ENCODE peak calls at places on chromosomes 6 and 20, in seven cellular contexts. U is breast epithelium, N is prostate gland, D is K562, Z is spleen, S is HCT116, H is suprapubic skin. B is an unnamed sample.

GRCh38 chr6:76752841-76753240 is 680.4 kb upstream of the IMPG1 start:
- DNase-seq in U (no peak), N (no peak), D (no peak), Z (no peak), S (no peak), H (no peak), B (no peak)

GRCh38 chr6:22442826-22443225 is 126.5 kb upstream of the HDGFL1 start:
- DNase-seq in U (no peak), N (no peak), D (no peak), Z (no peak), S (no peak), H (no peak), B (no peak)

GRCh38 chr20:47922280-47922675 is 137.0 kb upstream of the SULF2 start:
- DNase-seq in U (no peak), N (no peak), D (no peak), Z (no peak), S (no peak), H (no peak), B (no peak)

GRCh38 chr6:129498950-129499870 is 210.8 kb downstream of the ARHGAP18 start:
- DNase-seq in U (no peak), N (peak), D (peak), Z (no peak), S (peak), H (no peak), B (peak)

GRCh38 chr6:14671937-14672336 is 554.4 kb downstream of the CD83 start:
- DNase-seq in U (no peak), N (no peak), D (no peak), Z (no peak), S (no peak), H (no peak), B (no peak)

GRCh38 chr6:167644404-167645132 is 182.1 kb upstream of the AFDN start:
- DNase-seq in U (no peak), N (no peak), D (no peak), Z (peak), S (no peak), H (peak), B (no peak)

GRCh38 chr6:44676826-44677433 is 289.4 kb downstream of the CDC5L start:
- DNase-seq in U (no peak), N (peak), D (no peak), Z (no peak), S (no peak), H (no peak), B (no peak)

GRCh38 chr6:72826033-72826432 is 204.2 kb downstream of the KCNQ5 start:
- DNase-seq in U (no peak), N (no peak), D (no peak), Z (no peak), S (no peak), H (no peak), B (no peak)

GRCh38 chr6:38371312-38371672 is 268.4 kb downstream of the BTBD9 start:
- DNase-seq in U (no peak), N (no peak), D (no peak), Z (no peak), S (no peak), H (no peak), B (no peak)

GRCh38 chr20:46174469-46175126 is 56.5 kb downstream of the CD40 start:
- DNase-seq in U (peak), N (peak), D (peak), Z (peak), S (peak), H (peak), B (peak)

GRCh38 chr6:33668914-33669313 is 42.6 kb downstream of the UQCC2 start:
- DNase-seq in U (no peak), N (no peak), D (peak), Z (peak), S (no peak), H (peak), B (no peak)

GRCh38 chr6:78500299-78501089 is 366.9 kb upstream of the IRAK1BP1 start:
- DNase-seq in U (no peak), N (no peak), D (no peak), Z (no peak), S (no peak), H (no peak), B (no peak)

GRCh38 chr6:27145731-27146455 is 101.6 kb upstream of the PRSS16 start:
- DNase-seq in U (peak), N (peak), D (peak), Z (peak), S (peak), H (peak), B (peak)

GRCh38 chr6:25875563-25875905 is 1.5 kb upstream of the SLC17A3 start:
- DNase-seq in U (no peak), N (no peak), D (no peak), Z (no peak), S (no peak), H (no peak), B (no peak)

GRCh38 chr20:59063358-59064213 is 21.0 kb upstream of the PRELID3B start:
- DNase-seq in U (no peak), N (no peak), D (peak), Z (no peak), S (peak), H (no peak), B (no peak)

GRCh38 chr20:54362283-54362682 is 113.1 kb upstream of the DOK5 start:
- DNase-seq in U (no peak), N (no peak), D (no peak), Z (no peak), S (no peak), H (no peak), B (no peak)

GRCh38 chr20:252801-253200 is 4.7 kb upstream of the DEFB132 start:
- DNase-seq in U (no peak), N (no peak), D (no peak), Z (no peak), S (no peak), H (no peak), B (no peak)

GRCh38 chr20:44284032-44284431 is 27.0 kb downstream of the FITM2 start:
- DNase-seq in U (no peak), N (no peak), D (no peak), Z (no peak), S (no peak), H (no peak), B (no peak)

GRCh38 chr6:7640607-7641577 is 50.9 kb downstream of the SNRNP48 start:
- DNase-seq in U (no peak), N (no peak), D (no peak), Z (no peak), S (peak), H (no peak), B (no peak)

GRCh38 chr20:7930386-7930785 is 9.9 kb downstream of the HAO1 start:
- DNase-seq in U (no peak), N (no peak), D (no peak), Z (no peak), S (no peak), H (no peak), B (no peak)

GRCh38 chr6:41289815-41290214 is 3.3 kb upstream of the TREM1 start:
- DNase-seq in U (no peak), N (no peak), D (no peak), Z (no peak), S (no peak), H (no peak), B (no peak)

GRCh38 chr20:54133434-54134427 is 40.1 kb downstream of the CYP24A1 start:
- DNase-seq in U (no peak), N (peak), D (no peak), Z (no peak), S (peak), H (no peak), B (no peak)

GRCh38 chr6:132478697-132479096 is 34.2 kb downstream of the STX7 start:
- DNase-seq in U (no peak), N (no peak), D (peak), Z (no peak), S (no peak), H (no peak), B (no peak)

GRCh38 chr6:105432797-105433196 is 29.9 kb upstream of the PREP start:
- DNase-seq in U (no peak), N (no peak), D (no peak), Z (no peak), S (peak), H (no peak), B (no peak)

GRCh38 chr6:124964084-124964763 is 2.0 kb downstream of the RNF217 start:
- DNase-seq in U (no peak), N (no peak), D (peak), Z (no peak), S (no peak), H (peak), B (no peak)

GRCh38 chr6:54916858-54917257 is 70.3 kb downstream of the FAM83B start:
- DNase-seq in U (no peak), N (no peak), D (no peak), Z (no peak), S (peak), H (no peak), B (peak)

GRCh38 chr6:23031986-23032385 is 462.6 kb downstream of the HDGFL1 start:
- DNase-seq in U (no peak), N (no peak), D (no peak), Z (no peak), S (no peak), H (no peak), B (no peak)

GRCh38 chr6:14326774-14327173 is 209.2 kb downstream of the CD83 start:
- DNase-seq in U (no peak), N (no peak), D (no peak), Z (no peak), S (no peak), H (no peak), B (no peak)

GRCh38 chr6:80366721-80367120 is 260.2 kb downstream of the BCKDHB start:
- DNase-seq in U (no peak), N (no peak), D (no peak), Z (no peak), S (no peak), H (no peak), B (no peak)

GRCh38 chr20:24149881-24150307 is 161.3 kb upstream of the GGTLC1 start:
- DNase-seq in U (no peak), N (no peak), D (peak), Z (no peak), S (no peak), H (no peak), B (no peak)

GRCh38 chr6:158027590-158028285 is 46.1 kb downstream of the SYNJ2 start:
- DNase-seq in U (no peak), N (no peak), D (no peak), Z (peak), S (no peak), H (peak), B (no peak)

GRCh38 chr6:65707134-65707826 is at the start of gene EYS:
- DNase-seq in U (no peak), N (no peak), D (no peak), Z (no peak), S (no peak), H (no peak), B (no peak)

GRCh38 chr6:65706436-65706835 is 590 bp downstream of the EYS start:
- DNase-seq in U (no peak), N (no peak), D (no peak), Z (no peak), S (no peak), H (no peak), B (no peak)

GRCh38 chr6:65701325-65701724 is 5.7 kb downstream of the EYS start:
- DNase-seq in U (no peak), N (no peak), D (no peak), Z (no peak), S (no peak), H (no peak), B (no peak)
- TF ChIP-seq POLR2AphosphoS5 in U (no peak), N (no peak), D (no peak), Z (no peak), S (no peak), H (no peak), B (no peak)

GRCh38 chr6:109260126-109260525 is 122.1 kb downstream of the CD164 start:
- DNase-seq in U (no peak), N (no peak), D (no peak), Z (no peak), S (no peak), H (no peak), B (no peak)
- H3K4me3 ChIP-seq in U (no peak), N (no peak), D (no peak), Z (no peak), S (no peak), H (no peak), B (no peak)

GRCh38 chr6:149231786-149232185 is 85.7 kb upstream of the TAB2 start:
- DNase-seq in U (no peak), N (no peak), D (no peak), Z (no peak), S (no peak), H (no peak), B (no peak)

GRCh38 chr6:149230729-149231434 is 86.6 kb upstream of the TAB2 start:
- DNase-seq in U (no peak), N (no peak), D (no peak), Z (no peak), S (no peak), H (no peak), B (no peak)

GRCh38 chr6:149234051-149234962 is 83.2 kb upstream of the TAB2 start:
- DNase-seq in U (no peak), N (no peak), D (no peak), Z (no peak), S (peak), H (no peak), B (no peak)

GRCh38 chr6:149235130-149235561 is 82.4 kb upstream of the TAB2 start:
- DNase-seq in U (no peak), N (no peak), D (peak), Z (no peak), S (peak), H (no peak), B (no peak)

DNA sequence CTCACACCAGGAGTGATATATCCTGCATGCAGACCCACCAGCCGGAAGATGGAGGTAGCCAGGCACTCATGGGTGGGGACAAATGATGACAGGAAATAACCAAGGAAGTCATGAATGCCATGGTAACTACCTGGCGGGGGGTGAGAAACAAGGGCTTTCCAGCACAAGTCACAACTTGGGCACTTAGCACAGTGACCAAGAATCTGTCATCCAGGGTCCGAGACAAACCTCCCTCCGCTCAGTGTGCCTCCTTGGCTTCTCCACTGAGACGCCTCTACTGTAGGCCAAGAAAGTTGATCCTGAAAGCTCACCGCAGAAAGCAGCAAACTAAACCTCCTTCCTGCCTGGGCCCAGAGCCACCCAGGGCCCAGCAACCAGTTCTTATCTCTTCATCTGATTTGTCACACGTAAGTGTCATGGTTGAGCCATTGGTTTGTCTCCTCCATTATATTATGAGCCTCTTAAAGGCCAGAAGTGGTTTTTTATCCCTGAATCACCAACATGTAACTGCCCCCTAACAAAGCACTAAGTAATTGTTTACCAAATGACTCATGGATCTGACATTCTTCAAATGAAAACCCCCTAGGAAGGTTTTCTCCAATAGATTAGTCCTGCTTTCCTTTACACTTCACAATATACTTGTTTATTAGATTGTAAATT is 84.3 kb upstream of the TAB2 start:
- DNase-seq in U (no peak), N (peak), D (peak), Z (no peak), S (peak), H (no peak), B (peak)
- TF ChIP-seq POLR2AphosphoS5 in U (no peak), N (peak), D (no peak), Z (no peak), S (peak), H (no peak), B (peak)

GRCh38 chr6:677919-678318 is 15.0 kb downstream of the EXOC2 start:
- DNase-seq in U (no peak), N (no peak), D (no peak), Z (no peak), S (no peak), H (no peak), B (no peak)

GRCh38 chr6:674406-674805 is 17.5 kb upstream of the HUS1B start:
- DNase-seq in U (no peak), N (no peak), D (no peak), Z (no peak), S (no peak), H (no peak), B (no peak)

GRCh38 chr6:678515-678914 is 14.4 kb downstream of the EXOC2 start:
- DNase-seq in U (no peak), N (no peak), D (no peak), Z (no peak), S (no peak), H (no peak), B (no peak)

GRCh38 chr6:679282-679681 is 13.7 kb downstream of the EXOC2 start:
- DNase-seq in U (no peak), N (no peak), D (no peak), Z (no peak), S (no peak), H (no peak), B (no peak)

DNA sequence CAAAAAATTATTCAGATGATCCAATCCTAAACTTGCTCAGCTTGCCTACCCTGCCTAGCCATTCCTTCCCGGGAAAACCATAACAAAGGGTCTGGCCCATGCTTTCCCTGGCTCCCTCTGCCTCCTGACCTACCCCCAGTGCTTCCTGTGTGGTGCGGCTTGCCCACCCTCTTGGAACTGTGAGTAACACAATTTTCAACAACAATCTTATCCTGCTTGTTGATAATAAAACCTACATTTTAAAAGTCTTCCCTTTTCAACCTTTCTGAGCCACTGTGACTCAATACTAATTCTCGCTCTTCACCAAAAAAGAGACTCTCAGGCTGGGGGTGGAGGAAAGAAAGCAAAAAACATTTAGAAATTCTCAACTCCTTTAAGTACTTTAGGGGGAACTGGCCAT is 18.0 kb downstream of the EXOC2 start:
- DNase-seq in U (no peak), N (no peak), D (no peak), Z (no peak), S (no peak), H (no peak), B (no peak)
- H3K4me3 ChIP-seq in U (no peak), N (no peak), D (no peak), Z (no peak), S (no peak), H (no peak), B (no peak)

DNA sequence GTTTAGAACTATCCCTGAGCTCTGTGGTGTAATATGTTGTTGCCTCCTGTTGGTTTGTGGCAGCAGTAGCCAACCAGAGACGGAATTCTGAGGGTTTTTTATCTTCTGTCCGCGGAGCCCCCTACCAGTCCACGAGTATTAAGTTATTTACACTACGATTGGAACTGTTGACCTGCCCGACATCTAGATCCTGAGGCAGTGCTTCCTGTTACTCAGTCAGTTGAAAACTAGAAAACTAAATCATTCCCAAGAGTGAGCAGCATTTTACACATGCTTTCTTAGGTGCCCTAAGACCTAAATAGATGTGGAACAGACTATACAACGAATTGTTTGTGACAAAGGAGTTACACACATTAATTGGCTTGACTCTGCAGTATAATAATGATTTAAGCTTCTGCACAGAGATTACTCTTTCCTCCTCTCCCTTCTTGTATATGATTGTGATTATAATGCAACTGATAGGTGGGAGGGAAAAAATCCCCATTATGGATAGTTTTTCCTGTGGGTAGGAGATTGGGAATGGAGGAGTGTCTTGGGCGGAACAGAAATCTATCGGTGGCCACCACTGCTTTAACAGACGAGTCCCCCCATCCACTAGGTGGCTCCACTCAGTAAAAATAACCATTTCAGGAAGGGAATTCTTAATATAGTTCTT is 1.7 kb downstream of the LOC128125822 start:
- DNase-seq in U (no peak), N (no peak), D (peak), Z (no peak), S (peak), H (no peak), B (no peak)
- TF ChIP-seq POLR2AphosphoS5 in U (no peak), N (peak), D (no peak), Z (no peak), S (no peak), H (no peak), B (no peak)

GRCh38 chr6:50785921-50786320 is 32.8 kb upstream of the TFAP2B start:
- DNase-seq in U (no peak), N (no peak), D (no peak), Z (no peak), S (no peak), H (no peak), B (no peak)
- H3K4me3 ChIP-seq in U (no peak), N (no peak), D (no peak), Z (no peak), S (no peak), H (no peak), B (no peak)

GRCh38 chr20:2657674-2658073 is 5.2 kb downstream of the NOP56 start:
- DNase-seq in U (no peak), N (no peak), D (no peak), Z (no peak), S (no peak), H (no peak), B (no peak)

GRCh38 chr20:2655331-2656116 is 3.1 kb downstream of the NOP56 start:
- DNase-seq in U (no peak), N (no peak), D (no peak), Z (no peak), S (no peak), H (no peak), B (no peak)

GRCh38 chr20:2656471-2657117 is 4.2 kb downstream of the NOP56 start:
- DNase-seq in U (no peak), N (no peak), D (no peak), Z (no peak), S (no peak), H (no peak), B (no peak)

GRCh38 chr20:2658414-2659354 is 5.3 kb downstream of the IDH3B start:
- DNase-seq in U (no peak), N (no peak), D (peak), Z (no peak), S (no peak), H (no peak), B (no peak)

DNA sequence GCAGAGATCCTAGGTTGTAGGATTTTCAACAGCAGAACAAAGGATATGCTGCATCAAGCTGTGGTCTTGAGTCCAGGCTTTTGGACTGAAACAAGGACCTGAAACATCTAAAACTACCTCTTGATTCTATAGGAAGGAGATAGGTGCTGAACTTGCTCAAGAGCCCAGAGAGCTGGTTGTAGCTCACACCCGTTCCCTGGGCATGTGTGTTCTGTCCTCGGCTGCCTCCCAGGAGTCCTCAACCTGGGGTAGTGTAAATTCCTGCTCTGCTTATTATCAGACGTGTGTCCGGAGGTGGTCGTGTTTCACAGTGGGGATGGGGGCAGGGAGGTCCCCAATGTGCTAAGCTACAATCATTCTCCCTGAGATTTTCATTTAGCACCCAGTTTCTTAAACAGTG is 4.8 kb downstream of the NOP56 start:
- DNase-seq in U (no peak), N (no peak), D (no peak), Z (no peak), S (no peak), H (no peak), B (no peak)
- TF ChIP-seq POLR2AphosphoS5 in U (no peak), N (no peak), D (no peak), Z (no peak), S (peak), H (no peak), B (no peak)

B was measured in Panc1.